ENCODE peak calls at places on chromosome 20, in five cellular contexts. U is A549, D is GM12878, Z is HepG2, B is H1. F is an unnamed sample.

GRCh38 chr20:8509809-8510208 is 377.7 kb downstream of the PLCB1 start:
- DNase-seq in D (no peak), U (no peak), B (no peak), Z (no peak), F (no peak)

GRCh38 chr20:24618739-24619138 is 149.3 kb downstream of the SYNDIG1 start:
- DNase-seq in Z (no peak), B (no peak), U (no peak), D (no peak), F (no peak)

GRCh38 chr20:52684176-52684575 is 288.0 kb upstream of the TSHZ2 start:
- DNase-seq in D (no peak), U (no peak), B (no peak), Z (no peak), F (no peak)

GRCh38 chr20:62587757-62588402 is 54.4 kb upstream of the SLCO4A1 start:
- DNase-seq in U (no peak), B (no peak), D (no peak), Z (no peak), F (peak)

GRCh38 chr20:24781061-24781980 is 167.7 kb upstream of the CST7 start:
- DNase-seq in U (peak), Z (peak), D (no peak), B (no peak), F (no peak)

GRCh38 chr20:1346322-1346969 is 17.5 kb upstream of the SDCBP2 start:
- DNase-seq in B (no peak), D (no peak), U (no peak), Z (no peak), F (no peak)

GRCh38 chr20:417801-418342 is 9.8 kb downstream of the RBCK1 start:
- DNase-seq in Z (no peak), B (no peak), D (no peak), U (no peak), F (no peak)

GRCh38 chr20:10992776-10993175 is 319.0 kb upstream of the JAG1 start:
- DNase-seq in U (no peak), B (no peak), D (no peak), Z (no peak), F (no peak)

GRCh38 chr20:43911066-43911465 is 3.6 kb upstream of the TOX2 start:
- DNase-seq in B (no peak), Z (no peak), U (peak), D (no peak), F (no peak)

GRCh38 chr20:46246527-46246926 is 61.8 kb downstream of the CDH22 start:
- DNase-seq in U (no peak), B (no peak), D (no peak), Z (no peak), F (no peak)

GRCh38 chr20:15200139-15200538 is 862.7 kb upstream of the FLRT3 start:
- DNase-seq in Z (no peak), D (peak), B (no peak), U (no peak), F (no peak)

GRCh38 chr20:46070215-46070910 is 19.4 kb downstream of the NCOA5 start:
- DNase-seq in U (no peak), B (no peak), D (no peak), Z (no peak), F (no peak)

GRCh38 chr20:43379239-43379917 is 78.3 kb upstream of the SRSF6 start:
- DNase-seq in Z (peak), D (no peak), U (peak), B (no peak), F (no peak)

GRCh38 chr20:32727663-32728062 is 15.6 kb downstream of the COMMD7 start:
- DNase-seq in Z (no peak), D (no peak), U (no peak), B (no peak), F (no peak)

GRCh38 chr20:2130668-2131067 is 29.0 kb downstream of the STK35 start:
- DNase-seq in B (no peak), D (no peak), U (no peak), Z (no peak), F (no peak)

GRCh38 chr20:41049451-41049850 is 20.8 kb downstream of the TOP1 start:
- DNase-seq in U (no peak), Z (no peak), D (no peak), B (no peak), F (no peak)

GRCh38 chr20:12966468-12967085 is 42.2 kb upstream of the SPTLC3 start:
- DNase-seq in B (no peak), Z (peak), D (no peak), U (peak), F (no peak)

GRCh38 chr20:32442630-32443029 is 84.5 kb downstream of the ASXL1 start:
- DNase-seq in Z (no peak), D (no peak), B (no peak), U (no peak), F (no peak)

DNA sequence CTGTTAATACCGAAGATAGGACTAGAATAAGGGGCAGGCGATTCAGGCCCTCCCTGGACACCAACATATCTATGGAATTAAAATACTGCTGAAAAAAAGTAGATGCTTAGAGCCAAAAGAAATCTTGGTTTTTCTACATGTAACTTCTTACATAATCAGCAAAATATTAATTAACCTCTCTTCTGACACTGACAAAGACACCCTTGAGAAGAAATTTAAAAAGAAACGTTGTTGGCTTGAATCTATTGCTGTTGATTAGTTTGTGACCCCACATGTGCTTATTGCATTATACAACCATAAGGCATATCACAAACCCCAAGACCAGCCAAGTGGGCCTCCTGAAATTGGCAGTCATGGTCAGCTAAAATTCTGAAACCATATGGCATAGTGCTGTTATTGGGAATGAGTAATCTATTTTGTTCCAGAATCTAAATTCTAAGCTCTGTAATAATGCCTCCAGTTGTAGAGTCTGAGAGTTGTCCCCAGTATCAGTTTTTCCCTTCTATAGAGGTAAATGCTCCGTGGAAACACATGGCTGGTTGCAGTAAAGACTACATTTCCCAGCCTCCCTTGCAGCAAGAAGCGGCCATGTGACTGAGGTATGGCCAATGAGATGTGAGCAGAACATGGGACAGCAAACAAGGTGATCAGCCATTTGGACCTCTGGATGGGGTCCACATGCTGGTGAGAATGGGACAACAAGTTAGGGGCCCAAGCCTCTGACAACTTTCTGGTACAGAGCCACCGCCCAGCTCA is 42.4 kb upstream of the PTPN1 start:
- DNase-seq in D (no peak), Z (peak), B (no peak), U (peak), F (peak)
- TF ChIP-seq KDM1A in D (no peak), Z (no peak), B (no peak), U (no peak), F (no peak)

GRCh38 chr20:35232575-35232974 is 6.1 kb downstream of the MMP24 start:
- DNase-seq in Z (no peak), B (no peak), D (no peak), U (no peak), F (no peak)
- TF ChIP-seq KDM1A in Z (no peak), B (no peak), D (no peak), U (no peak), F (no peak)

GRCh38 chr20:6863798-6864201 is 96.3 kb downstream of the BMP2 start:
- DNase-seq in D (no peak), B (no peak), U (no peak), Z (no peak), F (no peak)
- TF ChIP-seq KDM1A in D (no peak), B (no peak), U (no peak), Z (no peak), F (no peak)

DNA sequence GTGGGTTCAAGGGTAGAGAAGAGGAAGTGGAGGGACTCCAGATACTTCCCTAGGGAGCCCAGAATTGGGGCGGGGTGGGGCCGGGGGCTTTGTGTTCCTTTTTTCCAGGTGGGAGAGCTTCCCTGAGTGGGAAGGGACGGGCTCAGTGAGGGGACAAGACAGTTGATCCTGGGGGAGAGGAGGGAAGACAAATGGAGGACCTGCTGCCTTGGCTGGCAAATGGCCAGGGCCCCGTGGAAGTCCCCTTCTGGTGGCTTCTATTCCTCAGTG is 2.6 kb downstream of the CTSZ start:
- DNase-seq in B (no peak), D (no peak), U (no peak), Z (no peak), F (no peak)
- TF ChIP-seq KDM1A in B (no peak), D (no peak), U (no peak), Z (no peak), F (no peak)

DNA sequence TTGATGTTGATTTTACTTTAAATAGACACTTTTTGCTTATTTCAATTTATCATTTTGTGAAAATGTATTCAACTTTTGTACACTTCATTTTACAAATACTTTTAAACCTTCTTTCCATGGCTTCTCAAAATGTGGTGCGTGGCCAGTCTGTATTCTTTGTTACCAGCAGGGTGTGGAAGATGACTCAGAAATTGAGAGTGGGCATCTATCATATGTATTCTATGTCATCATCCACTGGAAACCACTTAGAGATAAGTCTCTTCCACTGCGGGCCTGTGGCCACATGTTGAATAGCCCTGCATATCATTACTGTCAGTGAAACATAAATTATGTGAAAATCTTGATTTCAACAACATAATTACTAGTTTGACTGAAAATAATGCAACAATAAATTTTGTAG is 52.6 kb upstream of the MC3R start:
- DNase-seq in D (no peak), U (no peak), Z (no peak), B (no peak), F (no peak)
- TF ChIP-seq KDM1A in D (no peak), U (no peak), Z (no peak), B (no peak), F (no peak)

DNA sequence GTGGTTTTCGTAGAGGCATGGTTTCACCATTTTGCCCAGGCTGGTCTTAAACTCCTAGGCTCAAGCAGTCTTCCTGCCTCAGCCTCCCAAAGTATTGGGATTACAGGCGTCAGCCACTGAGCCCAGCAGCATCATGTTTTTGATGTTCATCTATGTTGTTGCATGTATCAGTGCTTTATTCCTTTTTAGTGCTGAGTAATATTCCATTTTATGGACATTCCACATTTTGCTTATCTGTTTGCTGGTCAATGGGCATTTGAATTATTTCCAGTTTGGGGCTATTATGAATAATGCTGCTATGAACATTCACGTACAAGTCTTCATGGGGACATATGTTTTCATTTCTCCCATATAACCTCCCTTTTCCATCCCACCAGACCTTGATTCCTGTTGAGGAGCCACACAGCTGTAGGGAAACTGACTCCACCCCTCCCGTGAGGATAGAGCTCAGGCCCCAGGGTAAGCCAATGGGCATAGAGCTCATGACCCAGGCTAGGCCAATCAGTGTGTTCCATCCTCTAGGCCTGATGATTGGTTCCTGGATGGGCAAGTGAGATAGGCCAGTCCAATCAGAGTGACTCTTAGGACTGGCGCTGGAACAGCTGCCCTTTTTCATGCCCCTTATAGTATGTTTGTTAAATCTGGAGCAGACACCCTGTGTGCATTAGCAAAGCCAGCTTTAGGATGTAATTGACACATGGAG is 49.5 kb downstream of the DLGAP4 start:
- DNase-seq in D (no peak), U (peak), Z (no peak), B (no peak), F (peak)
- TF ChIP-seq KDM1A in D (no peak), U (no peak), Z (no peak), B (no peak), F (no peak)

GRCh38 chr20:23143098-23143497 is 57.0 kb upstream of the CD93 start:
- DNase-seq in B (no peak), Z (peak), D (no peak), U (peak), F (peak)
- TF ChIP-seq KDM1A in B (no peak), Z (no peak), D (no peak), U (no peak), F (no peak)